ENCODE peak calls at places on chromosomes 16 and 17, in nine cellular contexts. One of them, this sample, is unnamed. For H3K36me3, the result is how much of the 10 kb centered on the place peaks cover.

GRCh38 chr17:18187816-18188761 is 4.5 kb downstream of the ALKBH5 start:
- DNase-seq in heart left ventricle: no peak
- DNase-seq in breast epithelium: no peak
- DNase-seq in heart right ventricle: peak
- DNase-seq in tibial nerve: no peak
- DNase-seq in CD8-positive, alpha-beta T cell: no peak
- DNase-seq in A673: no peak
- DNase-seq in cardiac muscle cell: no peak
- DNase-seq in esophagus muscularis mucosa: no peak
- DNase-seq in this sample: peak

GRCh38 chr17:29148257-29148789 is 31.9 kb downstream of the MYO18A start:
- DNase-seq in esophagus muscularis mucosa: no peak
- DNase-seq in heart right ventricle: no peak
- DNase-seq in CD8-positive, alpha-beta T cell: no peak
- DNase-seq in cardiac muscle cell: peak
- DNase-seq in A673: no peak
- DNase-seq in heart left ventricle: no peak
- DNase-seq in breast epithelium: no peak
- DNase-seq in tibial nerve: no peak
- DNase-seq in this sample: no peak

GRCh38 chr16:7390974-7391373 is 58.3 kb downstream of the RBFOX1 start:
- DNase-seq in A673: no peak
- DNase-seq in heart right ventricle: no peak
- DNase-seq in esophagus muscularis mucosa: no peak
- DNase-seq in CD8-positive, alpha-beta T cell: no peak
- DNase-seq in breast epithelium: no peak
- DNase-seq in cardiac muscle cell: no peak
- DNase-seq in tibial nerve: no peak
- DNase-seq in heart left ventricle: no peak
- DNase-seq in this sample: no peak

GRCh38 chr17:68705331-68706166 is 104.4 kb upstream of the FAM20A start:
- DNase-seq in tibial nerve: no peak
- DNase-seq in breast epithelium: no peak
- DNase-seq in CD8-positive, alpha-beta T cell: no peak
- DNase-seq in esophagus muscularis mucosa: no peak
- DNase-seq in cardiac muscle cell: no peak
- DNase-seq in A673: no peak
- DNase-seq in heart left ventricle: no peak
- DNase-seq in heart right ventricle: no peak
- DNase-seq in this sample: no peak

GRCh38 chr17:82553210-82553930 is 33.8 kb downstream of the FOXK2 start:
- DNase-seq in heart right ventricle: no peak
- DNase-seq in esophagus muscularis mucosa: no peak
- DNase-seq in CD8-positive, alpha-beta T cell: no peak
- DNase-seq in A673: no peak
- DNase-seq in breast epithelium: no peak
- DNase-seq in cardiac muscle cell: no peak
- DNase-seq in tibial nerve: no peak
- DNase-seq in heart left ventricle: no peak
- DNase-seq in this sample: no peak

GRCh38 chr16:88975511-88976061 is 1.4 kb downstream of the CBFA2T3 start:
- DNase-seq in breast epithelium: no peak
- DNase-seq in heart right ventricle: no peak
- DNase-seq in CD8-positive, alpha-beta T cell: no peak
- DNase-seq in A673: no peak
- DNase-seq in heart left ventricle: peak
- DNase-seq in tibial nerve: no peak
- DNase-seq in esophagus muscularis mucosa: no peak
- DNase-seq in cardiac muscle cell: no peak
- DNase-seq in this sample: no peak

GRCh38 chr17:60167095-60167741 is 17.4 kb downstream of the CA4 start:
- DNase-seq in heart left ventricle: no peak
- DNase-seq in cardiac muscle cell: no peak
- DNase-seq in heart right ventricle: no peak
- DNase-seq in breast epithelium: no peak
- DNase-seq in A673: no peak
- DNase-seq in tibial nerve: no peak
- DNase-seq in CD8-positive, alpha-beta T cell: no peak
- DNase-seq in esophagus muscularis mucosa: no peak
- DNase-seq in this sample: no peak

GRCh38 chr17:44707755-44708400 is 587 bp upstream of the DBF4B start:
- DNase-seq in breast epithelium: no peak
- DNase-seq in esophagus muscularis mucosa: no peak
- DNase-seq in heart left ventricle: no peak
- DNase-seq in CD8-positive, alpha-beta T cell: no peak
- DNase-seq in tibial nerve: no peak
- DNase-seq in heart right ventricle: no peak
- DNase-seq in cardiac muscle cell: no peak
- DNase-seq in A673: no peak
- DNase-seq in this sample: no peak

GRCh38 chr17:5557485-5557884 is 26.8 kb downstream of the NLRP1 start:
- DNase-seq in heart right ventricle: no peak
- DNase-seq in A673: no peak
- DNase-seq in tibial nerve: no peak
- DNase-seq in cardiac muscle cell: no peak
- DNase-seq in breast epithelium: no peak
- DNase-seq in esophagus muscularis mucosa: no peak
- DNase-seq in heart left ventricle: no peak
- DNase-seq in CD8-positive, alpha-beta T cell: no peak
- DNase-seq in this sample: peak

GRCh38 chr17:5055543-5055942 is 20.3 kb upstream of the SLC52A1 start:
- DNase-seq in heart left ventricle: no peak
- DNase-seq in esophagus muscularis mucosa: no peak
- DNase-seq in cardiac muscle cell: no peak
- DNase-seq in breast epithelium: no peak
- DNase-seq in CD8-positive, alpha-beta T cell: no peak
- DNase-seq in tibial nerve: no peak
- DNase-seq in A673: no peak
- DNase-seq in heart right ventricle: no peak
- DNase-seq in this sample: no peak

GRCh38 chr17:38881600-38882191 is 11.8 kb downstream of the LASP1 start:
- DNase-seq in A673: peak
- DNase-seq in breast epithelium: no peak
- DNase-seq in CD8-positive, alpha-beta T cell: peak
- DNase-seq in heart right ventricle: peak
- DNase-seq in cardiac muscle cell: peak
- DNase-seq in esophagus muscularis mucosa: no peak
- DNase-seq in tibial nerve: peak
- DNase-seq in heart left ventricle: peak
- DNase-seq in this sample: no peak

GRCh38 chr17:75428775-75429469 is 23.4 kb upstream of the GRB2 start:
- DNase-seq in tibial nerve: no peak
- DNase-seq in heart right ventricle: no peak
- DNase-seq in heart left ventricle: no peak
- DNase-seq in breast epithelium: no peak
- DNase-seq in CD8-positive, alpha-beta T cell: no peak
- DNase-seq in esophagus muscularis mucosa: no peak
- DNase-seq in A673: no peak
- DNase-seq in cardiac muscle cell: no peak
- DNase-seq in this sample: no peak

GRCh38 chr16:27450836-27451341 is 48.9 kb downstream of the IL21R start:
- DNase-seq in esophagus muscularis mucosa: no peak
- DNase-seq in A673: no peak
- DNase-seq in cardiac muscle cell: no peak
- DNase-seq in heart right ventricle: no peak
- DNase-seq in heart left ventricle: peak
- DNase-seq in breast epithelium: no peak
- DNase-seq in tibial nerve: no peak
- DNase-seq in CD8-positive, alpha-beta T cell: peak
- DNase-seq in this sample: no peak

GRCh38 chr17:74637912-74638311 is 14.4 kb upstream of the CD300E start:
- DNase-seq in CD8-positive, alpha-beta T cell: no peak
- DNase-seq in breast epithelium: no peak
- DNase-seq in cardiac muscle cell: no peak
- DNase-seq in esophagus muscularis mucosa: no peak
- DNase-seq in A673: no peak
- DNase-seq in heart left ventricle: no peak
- DNase-seq in heart right ventricle: no peak
- DNase-seq in tibial nerve: no peak
- DNase-seq in this sample: no peak

GRCh38 chr17:58186591-58186990 is 5.9 kb upstream of the EPX start:
- DNase-seq in heart right ventricle: no peak
- DNase-seq in A673: no peak
- DNase-seq in esophagus muscularis mucosa: no peak
- DNase-seq in heart left ventricle: no peak
- DNase-seq in breast epithelium: no peak
- DNase-seq in cardiac muscle cell: no peak
- DNase-seq in CD8-positive, alpha-beta T cell: no peak
- DNase-seq in tibial nerve: no peak
- DNase-seq in this sample: no peak

GRCh38 chr17:58184986-58185761 is 7.4 kb upstream of the EPX start:
- DNase-seq in breast epithelium: no peak
- DNase-seq in esophagus muscularis mucosa: no peak
- DNase-seq in tibial nerve: no peak
- DNase-seq in heart right ventricle: no peak
- DNase-seq in CD8-positive, alpha-beta T cell: no peak
- DNase-seq in cardiac muscle cell: no peak
- DNase-seq in heart left ventricle: no peak
- DNase-seq in A673: no peak
- DNase-seq in this sample: no peak

GRCh38 chr17:58189436-58190146 is 2.9 kb upstream of the EPX start:
- DNase-seq in heart left ventricle: no peak
- DNase-seq in heart right ventricle: peak
- DNase-seq in breast epithelium: no peak
- DNase-seq in CD8-positive, alpha-beta T cell: no peak
- DNase-seq in cardiac muscle cell: no peak
- DNase-seq in esophagus muscularis mucosa: no peak
- DNase-seq in tibial nerve: peak
- DNase-seq in A673: peak
- DNase-seq in this sample: peak

GRCh38 chr17:58187675-58188074 is 4.9 kb upstream of the EPX start:
- DNase-seq in tibial nerve: no peak
- DNase-seq in A673: no peak
- DNase-seq in esophagus muscularis mucosa: no peak
- DNase-seq in cardiac muscle cell: no peak
- DNase-seq in CD8-positive, alpha-beta T cell: no peak
- DNase-seq in heart right ventricle: no peak
- DNase-seq in breast epithelium: no peak
- DNase-seq in heart left ventricle: no peak
- DNase-seq in this sample: no peak

GRCh38 chr17:58187063-58187462 is 5.5 kb upstream of the EPX start:
- DNase-seq in breast epithelium: no peak
- DNase-seq in cardiac muscle cell: no peak
- DNase-seq in heart left ventricle: no peak
- DNase-seq in tibial nerve: no peak
- DNase-seq in A673: no peak
- DNase-seq in heart right ventricle: no peak
- DNase-seq in esophagus muscularis mucosa: no peak
- DNase-seq in CD8-positive, alpha-beta T cell: no peak
- DNase-seq in this sample: no peak
- H3K36me3 ChIP-seq in breast epithelium: under half
- H3K36me3 ChIP-seq in cardiac muscle cell: under half
- H3K36me3 ChIP-seq in heart left ventricle: under half
- H3K36me3 ChIP-seq in tibial nerve: under half
- H3K36me3 ChIP-seq in A673: under half
- H3K36me3 ChIP-seq in heart right ventricle: under half
- H3K36me3 ChIP-seq in esophagus muscularis mucosa: under half
- H3K36me3 ChIP-seq in CD8-positive, alpha-beta T cell: under half
- H3K36me3 ChIP-seq in this sample: under half

DNA sequence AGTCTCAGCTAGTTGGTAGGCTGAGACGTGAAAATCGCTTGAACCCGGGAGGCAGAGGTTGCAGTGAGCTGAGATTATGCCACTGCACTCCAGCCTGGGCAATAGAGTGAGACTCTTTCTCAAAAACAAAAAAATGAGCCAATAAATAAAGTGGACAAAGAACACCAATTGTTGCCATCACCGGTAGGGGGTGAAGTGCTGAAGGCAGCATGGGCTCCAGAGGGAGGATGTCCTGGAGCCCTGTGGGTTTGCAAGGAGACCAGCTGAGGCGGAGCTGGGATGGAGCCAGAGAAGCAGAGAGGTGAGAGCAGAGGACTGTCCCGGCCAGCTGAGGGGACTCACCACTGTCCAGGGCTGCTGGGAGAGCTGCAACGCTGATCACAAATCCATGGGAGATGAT is 13.8 kb downstream of the CHST6 start:
- DNase-seq in cardiac muscle cell: no peak
- DNase-seq in tibial nerve: no peak
- DNase-seq in breast epithelium: no peak
- DNase-seq in heart left ventricle: no peak
- DNase-seq in CD8-positive, alpha-beta T cell: no peak
- DNase-seq in A673: no peak
- DNase-seq in esophagus muscularis mucosa: no peak
- DNase-seq in heart right ventricle: no peak
- DNase-seq in this sample: no peak
- TF ChIP-seq CTCF in cardiac muscle cell: no peak
- TF ChIP-seq CTCF in tibial nerve: no peak
- TF ChIP-seq CTCF in breast epithelium: no peak
- TF ChIP-seq CTCF in heart left ventricle: no peak
- TF ChIP-seq CTCF in CD8-positive, alpha-beta T cell: no peak
- TF ChIP-seq CTCF in A673: no peak
- TF ChIP-seq CTCF in esophagus muscularis mucosa: no peak
- TF ChIP-seq CTCF in heart right ventricle: no peak
- TF ChIP-seq CTCF in this sample: no peak

GRCh38 chr16:24482681-24483202 is 56.6 kb upstream of the RBBP6 start:
- DNase-seq in esophagus muscularis mucosa: no peak
- DNase-seq in tibial nerve: no peak
- DNase-seq in heart right ventricle: no peak
- DNase-seq in cardiac muscle cell: no peak
- DNase-seq in CD8-positive, alpha-beta T cell: no peak
- DNase-seq in A673: no peak
- DNase-seq in heart left ventricle: no peak
- DNase-seq in breast epithelium: no peak
- DNase-seq in this sample: no peak
- H3K4me3 ChIP-seq in esophagus muscularis mucosa: no peak
- H3K4me3 ChIP-seq in tibial nerve: no peak
- H3K4me3 ChIP-seq in heart right ventricle: no peak
- H3K4me3 ChIP-seq in cardiac muscle cell: no peak
- H3K4me3 ChIP-seq in CD8-positive, alpha-beta T cell: no peak
- H3K4me3 ChIP-seq in A673: no peak
- H3K4me3 ChIP-seq in heart left ventricle: no peak
- H3K4me3 ChIP-seq in breast epithelium: no peak
- H3K4me3 ChIP-seq in this sample: no peak

GRCh38 chr16:84120023-84120422 is 3.3 kb upstream of the MBTPS1 start:
- DNase-seq in A673: no peak
- DNase-seq in tibial nerve: no peak
- DNase-seq in breast epithelium: peak
- DNase-seq in heart right ventricle: no peak
- DNase-seq in CD8-positive, alpha-beta T cell: no peak
- DNase-seq in cardiac muscle cell: no peak
- DNase-seq in esophagus muscularis mucosa: no peak
- DNase-seq in heart left ventricle: no peak
- DNase-seq in this sample: no peak

GRCh38 chr16:84117482-84117843 is 721 bp upstream of the MBTPS1 start:
- DNase-seq in tibial nerve: no peak
- DNase-seq in A673: peak
- DNase-seq in heart right ventricle: no peak
- DNase-seq in esophagus muscularis mucosa: no peak
- DNase-seq in CD8-positive, alpha-beta T cell: no peak
- DNase-seq in cardiac muscle cell: no peak
- DNase-seq in breast epithelium: peak
- DNase-seq in heart left ventricle: no peak
- DNase-seq in this sample: no peak

GRCh38 chr16:84116720-84117481 is at the start of gene MBTPS1:
- DNase-seq in heart left ventricle: peak
- DNase-seq in breast epithelium: peak
- DNase-seq in heart right ventricle: peak
- DNase-seq in A673: peak
- DNase-seq in tibial nerve: peak
- DNase-seq in cardiac muscle cell: peak
- DNase-seq in CD8-positive, alpha-beta T cell: peak
- DNase-seq in esophagus muscularis mucosa: peak
- DNase-seq in this sample: peak

GRCh38 chr16:84121007-84121406 is 4.3 kb upstream of the MBTPS1 start:
- DNase-seq in heart left ventricle: no peak
- DNase-seq in cardiac muscle cell: no peak
- DNase-seq in CD8-positive, alpha-beta T cell: no peak
- DNase-seq in breast epithelium: peak
- DNase-seq in tibial nerve: no peak
- DNase-seq in heart right ventricle: no peak
- DNase-seq in esophagus muscularis mucosa: no peak
- DNase-seq in A673: no peak
- DNase-seq in this sample: no peak

GRCh38 chr16:84119368-84119767 is 2.6 kb upstream of the MBTPS1 start:
- DNase-seq in CD8-positive, alpha-beta T cell: no peak
- DNase-seq in heart right ventricle: no peak
- DNase-seq in tibial nerve: no peak
- DNase-seq in cardiac muscle cell: no peak
- DNase-seq in breast epithelium: peak
- DNase-seq in heart left ventricle: no peak
- DNase-seq in A673: no peak
- DNase-seq in esophagus muscularis mucosa: no peak
- DNase-seq in this sample: no peak
- H3K36me3 ChIP-seq in CD8-positive, alpha-beta T cell: under half
- H3K36me3 ChIP-seq in heart right ventricle: under half
- H3K36me3 ChIP-seq in tibial nerve: under half
- H3K36me3 ChIP-seq in cardiac muscle cell: under half
- H3K36me3 ChIP-seq in breast epithelium: under half
- H3K36me3 ChIP-seq in heart left ventricle: under half
- H3K36me3 ChIP-seq in A673: under half
- H3K36me3 ChIP-seq in esophagus muscularis mucosa: under half
- H3K36me3 ChIP-seq in this sample: under half

This sample was measured in kidney epithelial cell.